ENCODE peak calls at places on chromosome 19, in five cellular contexts. One of them, this sample, is unnamed.

GRCh38 chr19:56324425-56324824 is 9.8 kb upstream of the ZSCAN5A start:
- DNase-seq in stomach: no peak
- DNase-seq in HFF-Myc: no peak
- DNase-seq in fibroblast of the aortic adventitia: no peak
- DNase-seq in astrocyte: no peak
- DNase-seq in this sample: no peak

GRCh38 chr19:45172173-45172572 is 5.9 kb downstream of the TRAPPC6A start:
- DNase-seq in fibroblast of the aortic adventitia: no peak
- DNase-seq in stomach: no peak
- DNase-seq in HFF-Myc: no peak
- DNase-seq in astrocyte: no peak
- DNase-seq in this sample: no peak

GRCh38 chr19:55642153-55643002 is 1.1 kb upstream of the ZNF581 start:
- DNase-seq in fibroblast of the aortic adventitia: peak; percentile 44
- DNase-seq in HFF-Myc: no peak
- DNase-seq in astrocyte: no peak
- DNase-seq in stomach: peak; percentile 39
- DNase-seq in this sample: no peak

GRCh38 chr19:40771101-40771539 is 4.2 kb upstream of the MIA start:
- DNase-seq in HFF-Myc: no peak
- DNase-seq in fibroblast of the aortic adventitia: no peak
- DNase-seq in astrocyte: no peak
- DNase-seq in stomach: no peak
- DNase-seq in this sample: no peak

GRCh38 chr19:3073159-3073563 is 10.9 kb upstream of the TLE5 start:
- DNase-seq in fibroblast of the aortic adventitia: peak; percentile 68
- DNase-seq in astrocyte: peak; percentile 41
- DNase-seq in HFF-Myc: peak; percentile 66
- DNase-seq in stomach: no peak
- DNase-seq in this sample: no peak

GRCh38 chr19:19050104-19050503 is 13.7 kb upstream of the SLC25A42 start:
- DNase-seq in stomach: no peak
- DNase-seq in astrocyte: no peak
- DNase-seq in HFF-Myc: no peak
- DNase-seq in fibroblast of the aortic adventitia: no peak
- DNase-seq in this sample: no peak

GRCh38 chr19:45419396-45419795 is 4.3 kb downstream of the ERCC1 start:
- DNase-seq in astrocyte: no peak
- DNase-seq in stomach: no peak
- DNase-seq in HFF-Myc: no peak
- DNase-seq in fibroblast of the aortic adventitia: no peak
- DNase-seq in this sample: no peak

GRCh38 chr19:45496349-45496953 is 396 bp downstream of the RTN2 start:
- DNase-seq in fibroblast of the aortic adventitia: no peak
- DNase-seq in astrocyte: no peak
- DNase-seq in stomach: no peak
- DNase-seq in HFF-Myc: no peak
- DNase-seq in this sample: no peak

GRCh38 chr19:49415102-49415809 is 8.0 kb downstream of the PTH2 start:
- DNase-seq in HFF-Myc: no peak
- DNase-seq in astrocyte: no peak
- DNase-seq in fibroblast of the aortic adventitia: peak; percentile 28
- DNase-seq in stomach: no peak
- DNase-seq in this sample: no peak

GRCh38 chr19:2602391-2603181 is 99.9 kb downstream of the GNG7 start:
- DNase-seq in fibroblast of the aortic adventitia: peak; percentile 98
- DNase-seq in HFF-Myc: peak; percentile 93
- DNase-seq in stomach: peak; percentile 77
- DNase-seq in astrocyte: peak; percentile 96
- DNase-seq in this sample: peak; percentile 93

GRCh38 chr19:4124638-4125037 is 716 bp upstream of the MAP2K2 start:
- DNase-seq in stomach: no peak
- DNase-seq in HFF-Myc: no peak
- DNase-seq in astrocyte: no peak
- DNase-seq in fibroblast of the aortic adventitia: no peak
- DNase-seq in this sample: no peak

GRCh38 chr19:2529473-2529918 is 53.6 kb downstream of the GADD45B start:
- DNase-seq in astrocyte: peak; percentile 74
- DNase-seq in HFF-Myc: peak; percentile 84
- DNase-seq in fibroblast of the aortic adventitia: peak; percentile 88
- DNase-seq in stomach: no peak
- DNase-seq in this sample: peak; percentile 81

GRCh38 chr19:38273499-38273898 is 9.1 kb downstream of the SPINT2 start:
- DNase-seq in astrocyte: no peak
- DNase-seq in fibroblast of the aortic adventitia: no peak
- DNase-seq in HFF-Myc: no peak
- DNase-seq in stomach: peak; percentile 72
- DNase-seq in this sample: no peak

GRCh38 chr19:29450306-29450705 is 75.5 kb upstream of the VSTM2B start:
- DNase-seq in stomach: no peak
- DNase-seq in astrocyte: no peak
- DNase-seq in fibroblast of the aortic adventitia: no peak
- DNase-seq in HFF-Myc: no peak
- DNase-seq in this sample: no peak

GRCh38 chr19:48654299-48655059 is 8.5 kb upstream of the CA11 start:
- DNase-seq in stomach: no peak
- DNase-seq in HFF-Myc: peak; percentile 80
- DNase-seq in astrocyte: no peak
- DNase-seq in fibroblast of the aortic adventitia: no peak
- DNase-seq in this sample: no peak

GRCh38 chr19:42461700-42462324 is 19.1 kb upstream of the CXCL17 start:
- DNase-seq in fibroblast of the aortic adventitia: no peak
- DNase-seq in HFF-Myc: no peak
- DNase-seq in stomach: no peak
- DNase-seq in astrocyte: no peak
- DNase-seq in this sample: no peak

GRCh38 chr19:4295972-4296771 is 6.0 kb downstream of the TMIGD2 start:
- DNase-seq in HFF-Myc: no peak
- DNase-seq in stomach: peak; percentile 38
- DNase-seq in astrocyte: peak; percentile 10
- DNase-seq in fibroblast of the aortic adventitia: no peak
- DNase-seq in this sample: no peak

GRCh38 chr19:28785961-28786360 is 427.0 kb downstream of the UQCRFS1 start:
- DNase-seq in fibroblast of the aortic adventitia: no peak
- DNase-seq in HFF-Myc: no peak
- DNase-seq in astrocyte: no peak
- DNase-seq in stomach: no peak
- DNase-seq in this sample: no peak

GRCh38 chr19:38878575-38879399 is 712 bp upstream of the RINL start:
- DNase-seq in stomach: no peak
- DNase-seq in astrocyte: no peak
- DNase-seq in HFF-Myc: no peak
- DNase-seq in fibroblast of the aortic adventitia: no peak
- DNase-seq in this sample: no peak

GRCh38 chr19:4090351-4091220 is 23.9 kb upstream of the ZBTB7A start:
- DNase-seq in stomach: no peak
- DNase-seq in fibroblast of the aortic adventitia: no peak
- DNase-seq in astrocyte: no peak
- DNase-seq in HFF-Myc: no peak
- DNase-seq in this sample: no peak

GRCh38 chr19:18029617-18030338 is 21.8 kb downstream of the ARRDC2 start:
- DNase-seq in stomach: peak; percentile 61
- DNase-seq in astrocyte: no peak
- DNase-seq in HFF-Myc: no peak
- DNase-seq in fibroblast of the aortic adventitia: no peak
- DNase-seq in this sample: no peak

GRCh38 chr19:28843771-28844492 is 369.0 kb downstream of the UQCRFS1 start:
- DNase-seq in HFF-Myc: no peak
- DNase-seq in fibroblast of the aortic adventitia: no peak
- DNase-seq in astrocyte: no peak
- DNase-seq in stomach: no peak
- DNase-seq in this sample: no peak

GRCh38 chr19:15640294-15640903 is at the start of gene CYP4F3:
- DNase-seq in HFF-Myc: no peak
- DNase-seq in fibroblast of the aortic adventitia: no peak
- DNase-seq in astrocyte: no peak
- DNase-seq in stomach: peak; percentile 91
- DNase-seq in this sample: no peak

GRCh38 chr19:12696366-12697335 is at the start of gene FBXW9:
- DNase-seq in astrocyte: peak; percentile 90
- DNase-seq in HFF-Myc: peak; percentile 87
- DNase-seq in stomach: peak; percentile 98
- DNase-seq in fibroblast of the aortic adventitia: peak; percentile 97
- DNase-seq in this sample: peak; percentile 77

GRCh38 chr19:49614096-49614857 is 23.3 kb downstream of the PRR12 start:
- DNase-seq in astrocyte: peak; percentile 83
- DNase-seq in HFF-Myc: peak; percentile 44
- DNase-seq in fibroblast of the aortic adventitia: peak; percentile 79
- DNase-seq in stomach: no peak
- DNase-seq in this sample: no peak

GRCh38 chr19:39759457-39760184 is 19.0 kb upstream of the LEUTX start:
- DNase-seq in stomach: no peak
- DNase-seq in HFF-Myc: no peak
- DNase-seq in fibroblast of the aortic adventitia: no peak
- DNase-seq in astrocyte: no peak
- DNase-seq in this sample: no peak

GRCh38 chr19:40363128-40363527 is 14.6 kb downstream of the PLD3 start:
- DNase-seq in fibroblast of the aortic adventitia: no peak
- DNase-seq in astrocyte: no peak
- DNase-seq in stomach: no peak
- DNase-seq in HFF-Myc: no peak
- DNase-seq in this sample: no peak

GRCh38 chr19:13014101-13014920 is 19.0 kb downstream of the NFIX start:
- DNase-seq in HFF-Myc: no peak
- DNase-seq in fibroblast of the aortic adventitia: peak; percentile 66
- DNase-seq in astrocyte: no peak
- DNase-seq in stomach: no peak
- DNase-seq in this sample: no peak

GRCh38 chr19:39813264-39813998 is 20.5 kb downstream of the DYRK1B start:
- DNase-seq in fibroblast of the aortic adventitia: no peak
- DNase-seq in HFF-Myc: no peak
- DNase-seq in astrocyte: no peak
- DNase-seq in stomach: no peak
- DNase-seq in this sample: no peak

GRCh38 chr19:12834976-12835757 is 788 bp upstream of the RTBDN start:
- DNase-seq in astrocyte: no peak
- DNase-seq in stomach: peak; percentile 40
- DNase-seq in fibroblast of the aortic adventitia: no peak
- DNase-seq in HFF-Myc: no peak
- DNase-seq in this sample: no peak

DNA sequence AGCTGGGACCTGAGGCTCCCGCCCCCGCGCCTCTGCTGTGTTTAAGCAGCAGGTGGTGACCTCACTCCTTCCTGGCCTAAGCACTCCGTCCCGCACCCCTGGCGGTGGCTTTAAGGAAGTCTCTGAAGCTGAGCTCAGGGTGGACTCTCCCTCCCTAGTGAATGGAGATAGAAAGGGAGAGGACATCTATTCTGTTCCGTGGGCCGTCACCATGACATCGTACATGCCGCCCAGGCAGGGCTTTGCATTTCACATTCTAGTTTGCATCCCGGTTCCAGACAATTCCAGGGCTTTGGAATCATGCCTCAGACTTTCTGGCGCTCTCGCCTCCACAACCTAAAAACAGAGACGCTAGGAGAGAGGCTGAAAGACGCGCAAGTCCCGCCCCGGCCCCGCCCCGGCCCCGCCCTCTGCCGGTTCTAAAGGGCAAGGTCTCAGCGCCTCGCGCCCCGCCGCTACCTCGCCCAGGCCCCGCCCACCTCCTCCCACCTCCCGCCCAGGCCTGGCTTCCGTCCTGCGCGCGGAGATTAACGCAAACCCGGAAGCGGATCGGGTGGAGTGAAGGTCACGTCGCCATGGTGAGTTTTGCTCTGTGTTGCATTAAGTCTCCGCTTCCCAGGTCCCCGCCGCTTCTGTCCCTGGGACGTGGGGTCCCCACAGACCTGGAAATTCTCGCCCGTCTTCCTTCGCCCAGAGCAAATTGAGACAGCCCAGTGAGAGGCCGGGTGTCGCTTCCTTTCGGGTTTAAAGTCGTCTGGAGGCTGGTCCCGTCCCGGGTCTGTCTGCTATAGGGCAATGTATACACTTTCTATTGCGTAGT is at the start of gene ZNF808:
- DNase-seq in stomach: peak; percentile 98
- DNase-seq in astrocyte: peak; percentile 88
- DNase-seq in fibroblast of the aortic adventitia: peak; percentile 84
- DNase-seq in HFF-Myc: peak; percentile 47
- DNase-seq in this sample: peak; percentile 63
- TF ChIP-seq CTCF in stomach: no peak
- TF ChIP-seq CTCF in astrocyte: peak; percentile 35
- TF ChIP-seq CTCF in fibroblast of the aortic adventitia: peak; percentile 76
- TF ChIP-seq CTCF in HFF-Myc: peak; percentile 49
- TF ChIP-seq CTCF in this sample: peak; percentile 70

GRCh38 chr19:907183-907853 is 5.7 kb downstream of the R3HDM4 start:
- DNase-seq in HFF-Myc: no peak
- DNase-seq in astrocyte: no peak
- DNase-seq in fibroblast of the aortic adventitia: no peak
- DNase-seq in stomach: no peak
- DNase-seq in this sample: no peak
- H3K4me3 ChIP-seq in HFF-Myc: no peak overlapping the region
- H3K4me3 ChIP-seq in astrocyte: no peak overlapping the region
- H3K4me3 ChIP-seq in fibroblast of the aortic adventitia: no peak overlapping the region
- H3K4me3 ChIP-seq in stomach: no peak overlapping the region
- H3K4me3 ChIP-seq in this sample: no peak overlapping the region

DNA sequence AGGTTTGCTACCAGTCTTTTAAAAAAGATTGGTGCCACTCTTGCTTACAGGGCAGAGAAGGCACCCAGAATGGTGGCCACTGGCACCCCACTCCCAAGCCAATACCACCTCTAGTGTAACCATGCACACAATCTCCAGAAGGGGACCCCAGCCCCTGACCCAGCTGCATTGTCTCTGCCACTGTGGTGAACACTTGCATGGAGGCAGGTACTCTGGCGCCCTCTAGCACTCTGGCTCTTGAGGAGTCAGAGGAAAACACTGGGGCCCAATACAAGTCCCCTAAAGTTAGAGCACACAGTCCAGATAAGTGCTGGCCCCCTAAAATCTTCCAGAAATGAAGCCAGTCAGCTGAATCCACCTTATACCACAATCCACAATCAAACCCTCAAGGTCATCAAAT is 6.0 kb downstream of the ERVV-1 start:
- DNase-seq in stomach: no peak
- DNase-seq in astrocyte: no peak
- DNase-seq in fibroblast of the aortic adventitia: no peak
- DNase-seq in HFF-Myc: no peak
- DNase-seq in this sample: no peak
- TF ChIP-seq CTCF in stomach: no peak
- TF ChIP-seq CTCF in astrocyte: no peak
- TF ChIP-seq CTCF in fibroblast of the aortic adventitia: no peak
- TF ChIP-seq CTCF in HFF-Myc: no peak
- TF ChIP-seq CTCF in this sample: peak; percentile 30

DNA sequence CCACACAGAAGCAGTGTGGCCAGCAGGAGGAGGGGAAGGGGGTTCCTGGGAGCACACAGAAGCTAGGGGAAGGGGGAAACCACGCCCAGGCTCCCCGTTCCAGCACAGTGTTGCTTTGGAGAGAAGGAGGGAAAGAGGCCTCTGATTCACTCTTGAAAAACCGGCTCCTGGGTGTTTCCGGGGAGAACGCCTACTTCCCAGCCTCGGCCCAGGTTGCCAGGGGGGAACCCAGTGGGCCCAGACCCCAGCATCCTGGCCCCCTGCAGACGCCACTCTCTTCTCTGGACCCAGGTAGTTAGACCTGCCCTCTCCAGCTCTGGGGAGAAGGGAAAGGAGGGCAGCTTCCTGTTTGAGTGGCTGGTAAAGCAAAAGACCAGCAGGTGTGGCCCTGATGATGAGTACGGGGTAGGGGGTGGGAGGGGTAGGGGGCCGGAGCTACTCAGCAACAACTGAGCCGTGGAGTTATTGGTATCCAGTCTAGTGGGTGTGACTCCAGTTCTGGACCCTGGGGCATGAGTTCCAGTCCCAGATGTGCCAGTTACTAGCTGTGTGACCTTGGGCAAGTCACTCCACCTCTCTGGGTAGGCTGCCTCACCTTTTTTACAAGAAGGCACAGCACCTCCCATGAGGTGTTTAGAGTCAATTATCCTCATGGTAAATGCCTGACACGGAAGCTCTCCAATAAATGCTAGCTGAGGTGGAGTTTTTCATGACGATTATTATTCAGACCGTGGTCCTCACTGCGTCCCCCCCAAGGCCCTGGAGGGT is 833 bp downstream of the GIPC1 start:
- DNase-seq in stomach: no peak
- DNase-seq in fibroblast of the aortic adventitia: no peak
- DNase-seq in astrocyte: no peak
- DNase-seq in HFF-Myc: no peak
- DNase-seq in this sample: no peak
- H3K4me3 ChIP-seq in stomach: peak overlapping the region; percentile 86
- H3K4me3 ChIP-seq in fibroblast of the aortic adventitia: peak overlapping the region; percentile 73
- H3K4me3 ChIP-seq in astrocyte: peak overlapping the region; percentile 85
- H3K4me3 ChIP-seq in HFF-Myc: peak overlapping the region; percentile 80
- H3K4me3 ChIP-seq in this sample: peak overlapping the region; percentile 68